ENCODE peak calls at places on chromosomes 6 and 20, in seven cellular contexts. H, L, B, V, W, Q and N are unnamed samples.

GRCh38 chr6:24154121-24154520 is 28.1 kb downstream of the NRSN1 start:
- DNase-seq in B (no peak), V (no peak), H (no peak), L (no peak), Q (no peak), W (no peak), N (no peak)

GRCh38 chr6:45965787-45966186 is 49.9 kb downstream of the CLIC5 start:
- DNase-seq in H (peak), W (no peak), L (no peak), V (no peak), Q (no peak), B (no peak), N (no peak)

GRCh38 chr6:19547507-19547906 is 289.7 kb upstream of the ID4 start:
- DNase-seq in H (no peak), L (no peak), V (no peak), B (no peak), W (no peak), Q (no peak), N (no peak)

GRCh38 chr20:53425481-53425880 is 168.2 kb downstream of the ZNF217 start:
- DNase-seq in H (no peak), B (no peak), V (no peak), W (no peak), Q (no peak), L (no peak), N (no peak)

GRCh38 chr6:151772436-151772835 is 35.0 kb upstream of the ESR1 start:
- DNase-seq in V (no peak), L (no peak), H (no peak), Q (no peak), B (no peak), W (no peak), N (no peak)

GRCh38 chr6:100382031-100382430 is 82.7 kb downstream of the SIM1 start:
- DNase-seq in H (no peak), L (no peak), Q (no peak), B (no peak), V (no peak), W (no peak), N (no peak)

GRCh38 chr6:8437813-8438212 is 2.5 kb upstream of the SLC35B3 start:
- DNase-seq in L (no peak), Q (no peak), H (no peak), V (no peak), B (no peak), W (no peak), N (no peak)

GRCh38 chr6:31446481-31446880 is 43.1 kb downstream of the MICA start:
- DNase-seq in W (no peak), V (no peak), B (no peak), H (no peak), L (no peak), Q (no peak), N (no peak)

GRCh38 chr6:139698526-139699182 is 324.2 kb upstream of the CITED2 start:
- DNase-seq in Q (no peak), W (no peak), H (no peak), V (no peak), B (no peak), L (no peak), N (no peak)

GRCh38 chr20:1247689-1248088 is 18.4 kb upstream of the SNPH start:
- DNase-seq in L (no peak), V (no peak), B (no peak), H (no peak), W (no peak), Q (no peak), N (no peak)

GRCh38 chr6:31180500-31180899 is 10.0 kb upstream of the POU5F1 start:
- DNase-seq in B (peak), H (peak), V (no peak), W (no peak), L (no peak), Q (peak), N (peak)

GRCh38 chr20:32971703-32972161 is 32.5 kb downstream of the SUN5 start:
- DNase-seq in V (no peak), B (no peak), Q (no peak), H (no peak), L (no peak), W (peak), N (no peak)

GRCh38 chr20:58651548-58651822 is 402 bp downstream of the STX16 start:
- DNase-seq in W (no peak), H (peak), V (no peak), L (no peak), B (no peak), Q (no peak), N (no peak)

GRCh38 chr6:113432729-113433505 is 424.2 kb upstream of the MARCKS start:
- DNase-seq in W (no peak), B (no peak), Q (no peak), L (no peak), V (no peak), H (no peak), N (no peak)

GRCh38 chr20:13331536-13331935 is 110.5 kb downstream of the ISM1 start:
- DNase-seq in W (no peak), B (no peak), V (no peak), Q (no peak), L (no peak), H (no peak), N (no peak)

GRCh38 chr20:23596856-23597255 is 8.9 kb downstream of the CST9 start:
- DNase-seq in Q (no peak), H (no peak), V (no peak), B (no peak), W (no peak), L (no peak), N (no peak)

GRCh38 chr6:31775184-31775583 is 1.9 kb downstream of the VWA7 start:
- DNase-seq in B (no peak), W (no peak), L (no peak), V (no peak), H (no peak), Q (no peak), N (no peak)

GRCh38 chr6:19549109-19549508 is 288.1 kb upstream of the ID4 start:
- DNase-seq in V (no peak), L (no peak), W (no peak), H (no peak), Q (no peak), B (no peak), N (no peak)

GRCh38 chr6:42030585-42031506 is 19.5 kb upstream of the TAF8 start:
- DNase-seq in H (peak), L (no peak), B (peak), W (no peak), Q (no peak), V (no peak), N (peak)

GRCh38 chr20:49766979-49767419 is 45.6 kb upstream of the SLC9A8 start:
- DNase-seq in L (no peak), V (no peak), Q (no peak), H (peak), W (no peak), B (no peak), N (no peak)

GRCh38 chr6:108164537-108164814 is 1.3 kb upstream of the NR2E1 start:
- DNase-seq in L (no peak), B (no peak), Q (no peak), V (no peak), W (no peak), H (no peak), N (no peak)

GRCh38 chr20:46218656-46219055 is 89.6 kb downstream of the CDH22 start:
- DNase-seq in B (no peak), V (no peak), W (no peak), L (no peak), Q (no peak), H (no peak), N (no peak)